ENCODE peak calls at places on chromosome 6, in six cellular contexts. D, V, W, J, N and S are unnamed samples.

GRCh38 chr6:128252293-128253176 is 267.9 kb downstream of the PTPRK start:
- DNase-seq in V (no peak), J (no peak), D (no peak), W (no peak), N (no peak), S (no peak)

GRCh38 chr6:151131346-151131745 is 108.4 kb upstream of the AKAP12 start:
- DNase-seq in V (no peak), D (no peak), N (no peak), W (no peak), J (no peak), S (no peak)

GRCh38 chr6:72650081-72650745 is 28.3 kb downstream of the KCNQ5 start:
- DNase-seq in J (peak; percentile 55), V (no peak), W (no peak), N (no peak), D (peak; percentile 44), S (no peak)

GRCh38 chr6:22899446-22899845 is 330.1 kb downstream of the HDGFL1 start:
- DNase-seq in V (no peak), W (no peak), D (peak; percentile 26), N (no peak), J (no peak), S (no peak)

GRCh38 chr6:3786131-3786530 is 34.6 kb upstream of the PXDC1 start:
- DNase-seq in J (peak; percentile 57), N (no peak), V (no peak), D (no peak), W (no peak), S (no peak)

GRCh38 chr6:24667378-24667803 is 514 bp downstream of the ACOT13 start:
- DNase-seq in V (peak; percentile 73), D (no peak), W (no peak), J (no peak), N (no peak), S (no peak)

GRCh38 chr6:53805725-53806124 is 10.9 kb downstream of the LRRC1 start:
- DNase-seq in D (no peak), W (no peak), N (no peak), J (no peak), V (no peak), S (no peak)

GRCh38 chr6:113763883-113764282 is 93.3 kb upstream of the MARCKS start:
- DNase-seq in J (peak; percentile 89), N (peak; percentile 59), V (no peak), D (peak; percentile 98), W (no peak), S (no peak)

GRCh38 chr6:104955491-104955890 is 1.4 kb upstream of the LIN28B start:
- DNase-seq in N (no peak), W (no peak), D (no peak), V (no peak), J (no peak), S (no peak)

GRCh38 chr6:28922841-28923317 is 906 bp downstream of the TRIM27 start:
- DNase-seq in N (no peak), W (no peak), J (peak; percentile 39), V (peak; percentile 53), D (peak; percentile 32), S (no peak)

GRCh38 chr6:93418448-93419303 is 683 bp downstream of the EPHA7 start:
- DNase-seq in W (peak; percentile 72), J (peak; percentile 13), V (peak; percentile 16), D (no peak), N (no peak), S (no peak)

GRCh38 chr6:7590918-7591302 is 912 bp downstream of the SNRNP48 start:
- DNase-seq in J (peak; percentile 57), W (no peak), N (no peak), V (peak; percentile 48), D (no peak), S (no peak)

GRCh38 chr6:79631800-79632172 is 657 bp downstream of the SH3BGRL2 start:
- DNase-seq in N (no peak), J (no peak), V (peak; percentile 64), W (no peak), D (no peak), S (no peak)

GRCh38 chr6:42200035-42200434 is 5.3 kb upstream of the GUCA1B start:
- DNase-seq in D (peak; percentile 55), W (no peak), N (peak; percentile 91), V (peak; percentile 36), J (peak; percentile 96), S (no peak)

GRCh38 chr6:40671338-40672050 is 84.3 kb upstream of the LRFN2 start:
- DNase-seq in N (no peak), V (peak; percentile 21), D (no peak), J (peak; percentile 4), W (no peak), S (no peak)

GRCh38 chr6:35534396-35535170 is 21.9 kb upstream of the TULP1 start:
- DNase-seq in D (no peak), W (no peak), N (no peak), V (no peak), J (no peak), S (no peak)

GRCh38 chr6:34595332-34596090 is 39.4 kb upstream of the SPDEF start:
- DNase-seq in N (no peak), J (peak; percentile 76), D (peak; percentile 64), W (no peak), V (no peak), S (no peak)

GRCh38 chr6:119096683-119097310 is 18.3 kb upstream of the FAM184A start:
- DNase-seq in J (no peak), N (no peak), D (peak; percentile 92), V (peak; percentile 38), W (peak; percentile 92), S (no peak)

GRCh38 chr6:21808551-21809181 is 215.1 kb downstream of the SOX4 start:
- DNase-seq in D (peak; percentile 27), N (no peak), J (no peak), V (peak; percentile 60), W (peak; percentile 78), S (no peak)

GRCh38 chr6:55065020-55065419 is 109.3 kb upstream of the HCRTR2 start:
- DNase-seq in J (no peak), W (no peak), V (no peak), N (no peak), D (no peak), S (no peak)

GRCh38 chr6:5466459-5466858 is 205.1 kb downstream of the FARS2 start:
- DNase-seq in V (no peak), N (no peak), J (peak; percentile 54), D (peak; percentile 30), W (no peak), S (no peak)

DNA sequence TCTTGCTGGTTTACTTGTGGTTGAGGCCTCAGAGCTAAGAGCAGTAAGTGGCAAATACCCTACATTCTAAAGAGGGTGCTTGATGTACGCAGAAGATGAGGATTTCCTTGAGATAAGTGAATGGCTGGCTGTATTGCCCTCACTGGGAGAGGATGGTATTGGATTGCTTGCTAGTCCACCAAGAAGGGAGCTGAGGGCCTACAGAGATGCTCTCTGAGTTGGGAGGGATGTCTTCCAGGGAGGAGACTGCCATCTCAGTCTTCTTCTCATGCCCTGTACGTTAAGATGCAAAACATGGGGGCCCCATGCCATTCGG is 669.1 kb downstream of the UTRN start:
- DNase-seq in W (no peak), J (no peak), N (no peak), D (no peak), V (no peak), S (no peak)
- H3K4me3 ChIP-seq in W (no peak overlapping the region), J (no peak overlapping the region), N (no peak overlapping the region), D (no peak overlapping the region), V (no peak overlapping the region), S (no peak overlapping the region)

GRCh38 chr6:16136086-16136485 is 7.2 kb downstream of the MYLIP start:
- DNase-seq in V (no peak), D (no peak), N (no peak), J (no peak), W (no peak), S (peak; percentile 59)
- H3K4me3 ChIP-seq in V (no peak overlapping the region), D (no peak overlapping the region), N (no peak overlapping the region), J (peak overlapping the region; percentile 48), W (no peak overlapping the region), S (no peak overlapping the region)

GRCh38 chr6:167787896-167788530 is 38.7 kb upstream of the AFDN start:
- DNase-seq in N (no peak), J (no peak), V (no peak), W (peak; percentile 46), D (no peak), S (no peak)

GRCh38 chr6:167786859-167787675 is 39.6 kb upstream of the AFDN start:
- DNase-seq in V (no peak), W (peak; percentile 15), D (no peak), J (no peak), N (no peak), S (no peak)

GRCh38 chr6:167789358-167789757 is 37.4 kb upstream of the AFDN start:
- DNase-seq in W (peak; percentile 28), V (no peak), J (no peak), N (no peak), D (no peak), S (no peak)

GRCh38 chr6:167791036-167791779 is 35.5 kb upstream of the AFDN start:
- DNase-seq in N (no peak), W (no peak), J (peak; percentile 50), V (no peak), D (peak; percentile 71), S (no peak)

GRCh38 chr6:167788531-167788903 is 38.2 kb upstream of the AFDN start:
- DNase-seq in J (no peak), V (no peak), N (no peak), W (no peak), D (no peak), S (no peak)
- H3K4me3 ChIP-seq in J (no peak overlapping the region), V (no peak overlapping the region), N (no peak overlapping the region), W (no peak overlapping the region), D (no peak overlapping the region), S (no peak overlapping the region)

GRCh38 chr6:26026833-26027490 is 60.3 kb upstream of the HFE start:
- DNase-seq in D (peak; percentile 97), V (peak; percentile 97), J (peak; percentile 100), N (peak; percentile 99), W (peak; percentile 96), S (peak; percentile 78)

GRCh38 chr6:26024651-26025046 is 62.0 kb downstream of the TRIM38 start:
- DNase-seq in J (no peak), W (no peak), N (no peak), V (no peak), D (no peak), S (no peak)

GRCh38 chr6:26025894-26026832 is 61.1 kb upstream of the HFE start:
- DNase-seq in N (peak; percentile 90), D (peak; percentile 92), W (peak; percentile 99), V (peak; percentile 98), J (peak; percentile 96), S (peak; percentile 84)

GRCh38 chr6:26027491-26028211 is 59.6 kb upstream of the HFE start:
- DNase-seq in W (no peak), V (no peak), D (no peak), J (no peak), N (no peak), S (no peak)

DNA sequence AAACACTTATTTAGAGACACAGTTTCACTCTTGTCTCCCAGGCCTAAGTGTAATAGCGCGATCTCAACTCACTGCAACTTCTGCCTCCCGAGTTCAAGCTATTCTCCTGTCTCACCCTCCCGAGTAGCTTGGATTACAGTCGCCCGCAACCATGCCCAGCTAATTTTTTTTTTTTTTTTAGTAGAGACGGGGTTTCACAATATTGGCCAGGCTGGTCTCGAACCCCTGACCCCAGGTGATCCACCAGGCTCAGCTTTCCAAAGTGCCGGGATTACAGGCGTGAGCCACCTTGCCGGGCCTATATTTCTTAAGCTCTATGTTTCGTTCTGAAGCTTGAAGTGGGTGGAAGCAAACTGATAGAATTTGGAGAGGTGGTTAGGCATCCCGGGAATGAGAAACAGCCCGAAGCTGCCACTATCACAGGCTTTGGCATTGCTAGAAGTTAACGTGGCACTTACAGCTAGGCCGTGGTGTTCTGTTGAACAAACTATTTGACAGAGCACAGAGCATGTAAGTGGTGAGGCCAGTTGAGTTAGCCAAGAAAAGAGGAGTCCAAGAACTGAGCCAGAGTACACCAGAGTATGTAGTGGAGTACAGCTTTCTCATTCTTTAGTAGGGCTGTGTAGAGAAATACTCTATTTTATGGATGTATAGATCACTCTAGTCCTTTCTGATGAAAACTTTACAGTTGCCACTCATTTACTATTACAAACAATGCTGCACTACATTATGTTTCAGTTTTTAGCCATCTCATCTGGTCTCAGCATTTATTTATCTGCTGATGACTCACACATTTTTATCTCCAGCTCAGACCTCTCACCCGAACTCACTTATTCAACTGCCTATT is 62.0 kb upstream of the HFE start:
- DNase-seq in V (no peak), J (peak; percentile 72), N (no peak), W (peak; percentile 81), D (peak; percentile 61), S (no peak)
- H3K4me3 ChIP-seq in V (no peak overlapping the region), J (peak overlapping the region; percentile 73), N (peak overlapping the region; percentile 95), W (no peak overlapping the region), D (no peak overlapping the region), S (no peak overlapping the region)